ENCODE peak calls at places on chromosomes 1 and 21, in five cellular contexts. I is fibroblast of lung; B is aorta; P is effector memory CD4-positive, alpha-beta T cell; S is GM12864. G is an unnamed sample.

GRCh38 chr1:200302893-200303250 is 107.0 kb downstream of the ZNF281 start:
- DNase-seq in B (no peak), I (peak), S (no peak), P (no peak), G (no peak)

GRCh38 chr1:22447581-22448215 is 4.0 kb upstream of the ZBTB40 start:
- DNase-seq in B (no peak), S (no peak), P (no peak), I (peak), G (no peak)

GRCh38 chr1:36871146-36871971 is 163.0 kb downstream of the GRIK3 start:
- DNase-seq in I (no peak), S (no peak), B (peak), P (no peak), G (no peak)

GRCh38 chr1:241934843-241935242 is 22.7 kb upstream of the BECN2 start:
- DNase-seq in B (no peak), S (no peak), P (no peak), I (no peak), G (no peak)

GRCh38 chr1:243982451-243983018 is 68.5 kb upstream of the ZBTB18 start:
- DNase-seq in I (no peak), S (no peak), P (no peak), B (no peak), G (no peak)

GRCh38 chr1:96080925-96081324 is 640.7 kb upstream of the PTBP2 start:
- DNase-seq in S (no peak), I (peak), B (no peak), P (no peak), G (no peak)

GRCh38 chr1:156421062-156421938 is 52.3 kb downstream of the RHBG start:
- DNase-seq in B (peak), I (peak), P (peak), S (peak), G (peak)

GRCh38 chr1:94481473-94481933 is 60.1 kb downstream of the F3 start:
- DNase-seq in I (peak), P (peak), S (peak), B (no peak), G (peak)

GRCh38 chr1:236465231-236465958 is 58.4 kb upstream of the LGALS8 start:
- DNase-seq in B (no peak), S (no peak), P (no peak), I (no peak), G (no peak)

GRCh38 chr1:41545996-41546938 is 61.8 kb upstream of the EDN2 start:
- DNase-seq in B (peak), I (peak), P (no peak), S (no peak), G (no peak)

GRCh38 chr1:41427022-41427942 is 57.2 kb downstream of the EDN2 start:
- DNase-seq in S (no peak), P (no peak), I (no peak), B (peak), G (no peak)

GRCh38 chr21:28464095-28464494 is 528.6 kb downstream of the LTN1 start:
- DNase-seq in I (no peak), B (no peak), P (no peak), S (no peak), G (no peak)

GRCh38 chr1:181344091-181344490 is 139.2 kb upstream of the CACNA1E start:
- DNase-seq in S (no peak), B (no peak), P (no peak), I (no peak), G (no peak)

GRCh38 chr21:15003463-15004135 is 61.2 kb downstream of the NRIP1 start:
- DNase-seq in I (no peak), B (no peak), S (no peak), P (no peak), G (no peak)

GRCh38 chr1:86503477-86504129 is 34.9 kb downstream of the CLCA1 start:
- DNase-seq in I (peak), P (no peak), S (no peak), B (no peak), G (no peak)

GRCh38 chr21:26686278-26686677 is 113.2 kb upstream of the CYYR1 start:
- DNase-seq in S (no peak), I (peak), P (no peak), B (no peak), G (no peak)

GRCh38 chr1:17606826-17607440 is 67.4 kb downstream of the ARHGEF10L start:
- DNase-seq in B (peak), P (no peak), S (no peak), I (peak), G (peak)

GRCh38 chr1:49435291-49435690 is 588.5 kb downstream of the AGBL4 start:
- DNase-seq in P (no peak), S (no peak), I (no peak), B (no peak), G (no peak)

GRCh38 chr1:205286335-205286950 is 35.1 kb downstream of the NUAK2 start:
- DNase-seq in S (peak), B (no peak), I (peak), P (peak), G (peak)

GRCh38 chr1:78284354-78284753 is 206.4 kb upstream of the PTGFR start:
- DNase-seq in P (no peak), I (no peak), S (no peak), B (no peak), G (no peak)

GRCh38 chr1:152110860-152111514 is 4.3 kb downstream of the TCHH start:
- DNase-seq in P (no peak), I (peak), B (no peak), S (no peak), G (peak)

GRCh38 chr1:107877092-107877491 is 87.9 kb downstream of the VAV3 start:
- DNase-seq in P (no peak), S (no peak), I (peak), B (no peak), G (no peak)

GRCh38 chr21:34989337-34990151 is 59.6 kb downstream of the RUNX1 start:
- DNase-seq in S (no peak), I (no peak), P (no peak), B (no peak), G (no peak)

GRCh38 chr1:178374016-178374415 is 122.7 kb downstream of the CLEC20A start:
- DNase-seq in I (no peak), B (no peak), P (no peak), S (no peak), G (no peak)

GRCh38 chr1:199857103-199857502 is 170.4 kb upstream of the NR5A2 start:
- DNase-seq in B (no peak), P (no peak), I (peak), S (no peak), G (no peak)

GRCh38 chr1:204121840-204122555 is 29.8 kb downstream of the ETNK2 start:
- DNase-seq in B (no peak), S (no peak), P (no peak), I (no peak), G (no peak)

GRCh38 chr1:155981266-155982088 is 3.1 kb upstream of the ARHGEF2 start:
- DNase-seq in B (no peak), P (no peak), S (no peak), I (peak), G (peak)

GRCh38 chr1:207309775-207310273 is 11.7 kb upstream of the CD55 start:
- DNase-seq in P (no peak), S (peak), B (no peak), I (peak), G (no peak)

GRCh38 chr1:51170342-51170741 is 65.7 kb upstream of the RNF11 start:
- DNase-seq in P (no peak), S (no peak), I (peak), B (no peak), G (no peak)

GRCh38 chr1:71650126-71650525 is 569.3 kb upstream of the ZRANB2 start:
- DNase-seq in S (no peak), P (no peak), I (peak), B (no peak), G (no peak)

GRCh38 chr1:76379506-76379905 is 305.0 kb downstream of the ST6GALNAC3 start:
- DNase-seq in B (no peak), I (no peak), S (no peak), P (no peak), G (no peak)

GRCh38 chr1:11691928-11692711 is 610 bp downstream of the DRAXIN start:
- DNase-seq in S (no peak), P (no peak), B (no peak), I (no peak), G (no peak)
- H3K4me3 ChIP-seq in S (no peak), P (peak), B (no peak), I (no peak), G (peak)

DNA sequence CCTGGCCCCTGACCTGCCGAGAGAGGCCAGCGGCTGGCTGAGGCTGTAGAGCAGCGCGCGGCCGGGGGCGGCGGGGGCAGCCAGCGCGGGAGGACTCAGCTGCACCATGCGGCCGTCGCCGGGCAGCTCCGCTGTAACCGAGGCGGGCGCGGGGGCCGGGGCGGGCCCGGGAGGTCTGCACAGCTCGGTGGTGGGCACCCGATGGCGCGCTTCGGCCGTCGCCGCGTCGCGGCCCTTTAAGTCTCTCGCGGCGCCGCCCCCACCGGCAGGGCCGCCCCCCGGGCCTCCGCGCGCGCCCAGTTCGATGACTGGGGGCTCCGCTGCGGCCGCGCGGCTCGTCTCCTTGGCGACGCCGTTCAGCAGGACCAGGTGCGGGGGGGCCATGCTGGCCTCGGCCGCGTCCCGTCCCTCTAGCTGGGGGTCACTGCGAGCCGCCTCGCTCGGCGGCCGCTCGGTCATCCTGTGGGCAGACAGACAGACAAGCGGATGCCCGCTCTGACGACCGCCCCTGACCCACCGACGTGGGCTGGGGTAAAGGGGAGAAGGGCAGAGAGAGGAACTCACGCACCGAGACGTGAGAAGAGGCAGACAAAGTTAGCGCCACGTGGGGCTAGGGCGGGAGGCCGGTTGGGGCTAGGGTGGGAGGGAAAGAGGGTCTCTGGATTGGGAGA is 6.5 kb downstream of the TAL1 start:
- DNase-seq in B (no peak), P (no peak), I (no peak), S (no peak), G (no peak)
- H3K4me3 ChIP-seq in B (peak), P (no peak), I (no peak), S (no peak), G (no peak)

GRCh38 chr1:179815642-179816041 is 62.0 kb downstream of the TOR1AIP2 start:
- DNase-seq in B (no peak), S (no peak), I (no peak), P (no peak), G (no peak)
- H3K4me3 ChIP-seq in B (no peak), S (peak), I (no peak), P (peak), G (peak)

DNA sequence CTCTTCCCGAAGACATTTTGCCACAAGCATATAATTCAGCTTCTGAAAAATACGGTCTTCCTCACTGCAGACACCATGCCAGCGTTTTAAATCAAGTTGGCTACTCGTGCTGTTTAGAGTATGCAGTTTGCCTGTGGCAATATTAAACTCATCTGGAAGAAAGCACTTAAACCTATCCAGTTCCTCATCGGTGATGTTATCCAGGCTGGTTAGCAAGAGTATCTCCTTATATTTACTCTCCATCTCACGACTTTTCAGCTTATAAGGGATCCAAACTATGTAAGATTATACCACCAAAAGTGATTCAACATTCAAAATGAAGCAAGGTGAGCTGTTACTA is 9.7 kb upstream of the IFI16 start:
- DNase-seq in S (no peak), I (no peak), P (no peak), B (no peak), G (no peak)
- H3K4me3 ChIP-seq in S (no peak), I (peak), P (no peak), B (peak), G (no peak)

DNA sequence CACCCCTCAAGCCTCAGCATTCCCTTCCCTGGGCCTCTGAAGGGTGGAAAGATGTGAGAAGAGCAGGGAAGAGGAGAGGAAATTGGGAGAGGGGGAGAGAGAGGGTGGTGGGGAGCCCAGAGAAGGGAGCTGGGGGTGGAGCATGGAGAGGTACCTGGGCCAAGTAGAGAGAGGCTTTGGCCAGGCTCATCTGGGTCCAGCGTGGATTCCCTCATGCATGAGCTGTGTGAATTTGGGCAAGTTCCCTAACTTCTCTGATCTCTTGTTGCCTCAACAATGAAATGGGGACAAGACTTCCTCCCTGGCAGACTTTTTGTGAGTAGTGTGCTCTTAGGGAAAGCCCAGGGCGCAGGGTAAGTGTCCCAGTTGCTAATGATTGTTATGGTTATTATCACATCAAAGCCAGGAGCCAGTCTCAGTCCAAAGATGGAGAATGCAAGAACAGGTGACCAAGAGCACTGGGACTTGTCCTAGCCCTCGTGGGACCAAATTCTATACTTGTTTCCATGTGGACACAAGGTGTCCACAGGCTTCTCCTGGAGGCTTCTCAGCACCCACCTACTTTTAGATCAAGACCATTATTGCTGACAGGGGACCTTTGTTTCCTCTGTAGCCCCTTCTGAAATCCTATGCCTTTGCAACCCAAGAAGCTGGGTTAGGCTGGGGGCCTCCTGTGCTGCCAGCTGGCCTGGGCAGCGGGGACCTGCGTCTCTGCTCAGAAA is 13.9 kb downstream of the IL6R start:
- DNase-seq in I (no peak), B (no peak), P (no peak), S (no peak), G (no peak)
- H3K4me3 ChIP-seq in I (no peak), B (no peak), P (peak), S (no peak), G (peak)

DNA sequence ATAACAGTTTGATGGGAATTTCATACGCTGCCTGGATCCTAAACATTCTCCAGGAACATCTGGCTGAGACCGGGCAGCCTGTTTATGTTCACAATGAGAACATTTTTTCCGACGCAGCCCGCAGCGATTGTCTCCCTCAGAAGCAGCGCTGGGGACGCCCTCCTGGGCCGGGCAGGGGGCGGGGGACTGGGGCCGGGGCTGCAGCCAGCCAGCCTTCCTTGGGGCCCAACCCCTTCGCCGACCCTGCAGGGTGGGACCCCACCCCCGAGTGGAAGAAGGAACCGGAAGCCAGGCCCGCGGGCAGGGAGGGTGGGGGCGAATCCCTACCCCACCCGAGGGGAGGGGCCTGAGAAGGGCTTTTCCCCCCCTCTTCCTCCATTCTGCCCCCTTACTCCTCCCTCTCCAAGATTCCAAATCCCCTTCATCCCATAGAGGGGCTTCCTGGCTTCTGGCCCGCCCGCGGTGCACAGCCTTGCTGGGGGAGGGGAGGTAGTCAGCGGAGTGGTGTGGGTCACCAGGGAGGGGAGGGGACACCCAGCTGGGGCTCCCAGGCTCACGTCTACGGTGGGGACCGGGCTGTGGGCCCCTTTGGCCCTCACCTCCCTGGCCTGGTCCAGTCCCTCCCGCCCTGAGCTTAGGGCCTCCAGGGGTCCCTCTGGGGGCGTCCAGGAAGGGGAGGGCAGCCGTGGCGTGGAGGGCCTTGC is 60.6 kb downstream of the WNT9A start:
- DNase-seq in B (peak), I (peak), P (no peak), S (no peak), G (peak)
- H3K4me3 ChIP-seq in B (no peak), I (no peak), P (peak), S (no peak), G (peak)

DNA sequence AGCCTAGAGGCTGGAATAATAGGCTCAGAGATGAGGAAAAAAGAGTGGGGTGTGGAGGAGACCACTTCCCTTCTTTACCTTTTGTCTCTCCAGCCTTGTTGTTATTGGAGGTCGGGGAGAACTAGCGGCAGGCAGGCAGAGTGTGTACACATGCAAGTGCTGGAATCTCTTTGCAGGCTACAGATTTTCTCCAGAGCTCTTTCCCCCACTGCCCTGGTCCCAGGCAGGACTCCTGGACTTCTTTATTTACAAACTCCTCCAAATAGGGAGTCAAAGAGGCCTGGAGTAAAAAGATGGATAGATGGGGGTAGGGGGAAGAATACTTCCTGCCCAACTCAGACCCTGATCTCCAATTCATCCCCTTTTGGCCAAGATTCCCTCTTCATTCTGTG is 697 bp downstream of the CA14 start:
- DNase-seq in B (no peak), S (no peak), P (no peak), I (no peak), G (no peak)
- H3K4me3 ChIP-seq in B (no peak), S (no peak), P (no peak), I (no peak), G (no peak)

GRCh38 chr1:168347630-168348029 is 67.0 kb downstream of the TBX19 start:
- DNase-seq in P (no peak), B (no peak), S (no peak), I (no peak), G (no peak)
- H3K4me3 ChIP-seq in P (no peak), B (no peak), S (no peak), I (no peak), G (peak)

DNA sequence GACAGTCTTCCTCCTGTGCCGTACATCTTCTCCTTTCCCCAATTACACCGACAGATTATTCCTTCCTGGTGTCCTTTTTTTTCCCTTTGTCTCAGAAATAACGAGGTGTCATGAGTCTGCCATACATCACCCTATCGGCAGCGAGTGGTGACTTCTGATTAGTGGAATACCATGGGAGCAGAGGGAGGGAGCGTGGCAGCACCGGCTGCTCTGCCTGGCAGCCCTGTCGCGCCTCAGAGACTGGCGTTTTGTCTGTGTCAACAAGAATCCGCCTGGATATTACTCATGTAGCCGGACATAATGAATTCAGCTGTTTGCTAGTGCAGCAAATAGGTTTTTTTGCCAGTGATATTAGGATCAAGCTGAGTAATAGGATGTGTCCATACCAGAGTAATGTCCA is 51.8 kb downstream of the UTP25 start:
- DNase-seq in S (no peak), I (no peak), B (no peak), P (no peak), G (no peak)
- H3K4me3 ChIP-seq in S (no peak), I (no peak), B (no peak), P (no peak), G (no peak)